ENCODE peak calls at places on chromosome 12, in eight cellular contexts. S, A, V, X, Y, O, N and Z are unnamed samples.
A peak's percentile ranks its signal among the peaks of the same experiment; 100 is the strongest.

GRCh38 chr12:104569348-104570173 is 112.8 kb downstream of the CHST11 start:
- DNase-seq in N (no peak), X (no peak), A (no peak), O (peak; percentile 60), S (peak; percentile 20), V (no peak), Y (no peak), Z (peak; percentile 78)

GRCh38 chr12:16950041-16950677 is 344.2 kb upstream of the LMO3 start:
- DNase-seq in X (no peak), A (no peak), S (no peak), O (no peak), N (no peak), V (no peak), Y (peak; percentile 76), Z (no peak)

GRCh38 chr12:56121204-56121870 is 3.3 kb downstream of the ZC3H10 start:
- DNase-seq in V (no peak), S (no peak), Y (no peak), X (peak; percentile 63), O (no peak), N (no peak), A (no peak), Z (no peak)

GRCh38 chr12:102763016-102763415 is 154.0 kb downstream of the PAH start:
- DNase-seq in V (no peak), O (no peak), N (peak; percentile 55), A (no peak), Y (no peak), S (no peak), X (no peak), Z (no peak)

GRCh38 chr12:124805050-124805449 is 58.6 kb downstream of the SCARB1 start:
- DNase-seq in X (no peak), S (no peak), V (no peak), A (no peak), O (no peak), N (no peak), Y (no peak), Z (no peak)

GRCh38 chr12:33834672-33835071 is 187.6 kb upstream of the ALG10 start:
- DNase-seq in X (no peak), S (no peak), O (no peak), V (no peak), Y (no peak), N (no peak), A (no peak), Z (no peak)

GRCh38 chr12:92340441-92341332 is 195.0 kb upstream of the BTG1 start:
- DNase-seq in Y (no peak), O (no peak), V (no peak), N (peak; percentile 17), A (peak; percentile 72), S (no peak), X (no peak), Z (no peak)

GRCh38 chr12:28936711-28937110 is 212.4 kb upstream of the FAR2 start:
- DNase-seq in O (no peak), X (no peak), Y (no peak), A (no peak), S (no peak), V (no peak), N (no peak), Z (no peak)

GRCh38 chr12:100988278-100988625 is 193.7 kb downstream of the ANO4 start:
- DNase-seq in O (no peak), N (no peak), Y (peak; percentile 29), V (no peak), S (no peak), A (no peak), X (no peak), Z (no peak)

GRCh38 chr12:108803428-108804105 is 53.8 kb downstream of the SSH1 start:
- DNase-seq in V (peak; percentile 75), N (peak; percentile 94), O (peak; percentile 68), Y (peak; percentile 84), S (peak; percentile 92), A (peak; percentile 97), X (peak; percentile 85), Z (peak; percentile 42)

GRCh38 chr12:879641-880040 is 69.9 kb downstream of the RAD52 start:
- DNase-seq in O (no peak), X (no peak), A (peak; percentile 53), N (no peak), V (no peak), S (no peak), Y (no peak), Z (no peak)

DNA sequence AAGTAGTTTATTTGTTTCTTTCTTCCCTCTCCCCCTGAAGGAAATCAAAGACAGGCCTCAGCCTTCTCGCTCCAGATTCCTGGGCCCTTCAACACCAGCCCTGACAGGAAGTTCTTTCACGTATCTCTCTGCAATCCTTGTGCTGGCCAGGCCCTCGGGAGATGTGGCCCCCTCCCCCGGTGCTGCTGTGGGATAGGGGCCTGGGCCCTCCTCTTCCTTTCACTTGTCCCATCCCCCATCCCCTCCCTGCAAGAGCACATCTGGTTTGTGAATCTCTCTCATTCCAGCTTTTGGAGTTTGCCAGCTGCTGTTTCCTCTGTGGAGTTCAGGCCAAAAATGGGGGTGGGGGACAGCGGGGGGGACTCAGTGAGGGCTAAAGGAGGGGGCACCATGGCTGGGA is 7.2 kb downstream of the LRP1 start:
- DNase-seq in S (no peak), N (peak; percentile 84), O (no peak), Y (peak; percentile 41), X (no peak), V (no peak), A (peak; percentile 90), Z (no peak)
- H3K4me3 ChIP-seq in S (no peak overlapping the region), N (peak overlapping the region; percentile 55), O (no peak overlapping the region), Y (peak overlapping the region; percentile 24), X (no peak overlapping the region), V (no peak overlapping the region), A (peak overlapping the region; percentile 59), Z (no peak overlapping the region)

GRCh38 chr12:44154128-44154527 is 318.2 kb downstream of the TMEM117 start:
- DNase-seq in A (peak; percentile 54), V (no peak), N (peak; percentile 44), O (no peak), Y (no peak), S (no peak), X (no peak), Z (no peak)
- H3K4me3 ChIP-seq in A (peak overlapping the region; percentile 23), V (no peak overlapping the region), N (no peak overlapping the region), O (no peak overlapping the region), Y (no peak overlapping the region), S (no peak overlapping the region), X (no peak overlapping the region), Z (no peak overlapping the region)

GRCh38 chr12:53065975-53066593 is 13.1 kb downstream of the SPRYD3 start:
- DNase-seq in S (peak; percentile 86), N (peak; percentile 87), A (peak; percentile 89), O (peak; percentile 57), V (peak; percentile 57), Y (peak; percentile 88), X (peak; percentile 84), Z (no peak)
- H3K4me3 ChIP-seq in S (no peak overlapping the region), N (no peak overlapping the region), A (peak overlapping the region; percentile 25), O (no peak overlapping the region), V (no peak overlapping the region), Y (no peak overlapping the region), X (no peak overlapping the region), Z (no peak overlapping the region)

DNA sequence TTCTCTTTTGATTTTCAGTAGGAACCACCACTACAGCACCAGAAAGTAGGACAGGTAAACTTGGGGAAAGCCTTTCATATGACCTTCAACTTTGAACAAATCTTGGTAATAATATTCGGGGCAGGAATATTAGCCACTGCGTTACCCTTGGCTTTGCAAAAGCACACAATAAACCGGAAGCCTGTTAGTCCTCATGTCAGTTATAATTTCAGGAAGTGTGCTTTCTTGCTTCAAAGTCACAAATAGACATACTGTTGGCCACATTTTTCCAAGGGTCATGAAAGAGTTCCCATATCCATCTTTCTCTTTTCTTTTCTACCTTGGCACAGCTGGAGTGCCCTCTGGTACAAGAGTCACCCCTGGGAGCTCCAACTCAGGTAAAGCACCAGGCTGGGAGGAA is 167.2 kb upstream of the CNTN1 start:
- DNase-seq in Y (no peak), V (no peak), X (no peak), O (no peak), A (no peak), N (no peak), S (no peak), Z (no peak)
- H3K4me3 ChIP-seq in Y (no peak overlapping the region), V (no peak overlapping the region), X (no peak overlapping the region), O (no peak overlapping the region), A (no peak overlapping the region), N (no peak overlapping the region), S (no peak overlapping the region), Z (no peak overlapping the region)